ENCODE peak calls at places on chromosomes 16 and 17, in six cellular contexts. N is activated gamma-delta T cell; K is effector memory CD4-positive, alpha-beta T cell; S is mucosa of gallbladder; A is NCI-H82; Z is omental fat pad. Q is an unnamed sample.

GRCh38 chr17:27572665-27573064 is 58.3 kb upstream of the LGALS9 start:
- DNase-seq in A (no peak), Z (no peak), N (no peak), S (no peak), K (no peak), Q (no peak)

GRCh38 chr16:50299508-50300105 is 33.3 kb downstream of the ADCY7 start:
- DNase-seq in K (no peak), S (no peak), Z (no peak), N (no peak), A (no peak), Q (no peak)

GRCh38 chr17:67942810-67943209 is 53.5 kb downstream of the C17orf58 start:
- DNase-seq in S (no peak), Z (no peak), K (no peak), N (no peak), A (peak), Q (peak)

GRCh38 chr16:2905988-2906387 is 5.7 kb upstream of the FLYWCH1 start:
- DNase-seq in A (no peak), Z (no peak), N (no peak), S (no peak), K (no peak), Q (no peak)

GRCh38 chr16:52546291-52546941 is 527 bp downstream of the TOX3 start:
- DNase-seq in S (no peak), N (no peak), K (no peak), Z (no peak), A (peak), Q (no peak)

GRCh38 chr16:67660564-67661028 is at the start of gene PARD6A:
- DNase-seq in S (peak), Z (peak), N (peak), K (peak), A (peak), Q (peak)

GRCh38 chr16:87636050-87636684 is 33.9 kb downstream of the JPH3 start:
- DNase-seq in S (peak), A (peak), K (peak), Z (peak), N (peak), Q (peak)

GRCh38 chr16:290015-290680 is 7.2 kb downstream of the PDIA2 start:
- DNase-seq in A (no peak), S (no peak), N (no peak), Z (no peak), K (no peak), Q (no peak)

GRCh38 chr17:28575126-28575795 is 1.4 kb downstream of the ALDOC start:
- DNase-seq in K (no peak), N (no peak), S (no peak), Z (no peak), A (peak), Q (no peak)

GRCh38 chr16:88726408-88726749 is 20.1 kb downstream of the CTU2 start:
- DNase-seq in N (no peak), Z (no peak), K (no peak), S (no peak), A (no peak), Q (no peak)

GRCh38 chr16:72961863-72962262 is 86.1 kb downstream of the ZFHX3 start:
- DNase-seq in K (no peak), S (no peak), A (no peak), Z (no peak), N (no peak), Q (no peak)

GRCh38 chr17:27241346-27241946 is 52.5 kb upstream of the WSB1 start:
- DNase-seq in A (no peak), N (no peak), S (peak), Z (no peak), K (no peak), Q (no peak)

GRCh38 chr17:66406701-66407644 is 104.6 kb downstream of the PRKCA start:
- DNase-seq in N (no peak), K (no peak), Z (no peak), A (no peak), S (no peak), Q (no peak)

GRCh38 chr16:89123831-89124100 is 30.1 kb downstream of the ACSF3 start:
- DNase-seq in K (no peak), S (no peak), N (no peak), A (no peak), Z (no peak), Q (no peak)

GRCh38 chr16:70805380-70805779 is 4.4 kb upstream of the VAC14 start:
- DNase-seq in A (no peak), K (no peak), S (no peak), Z (no peak), N (no peak), Q (no peak)

GRCh38 chr17:75191584-75191983 is 8.8 kb upstream of the SUMO2 start:
- DNase-seq in S (no peak), Z (no peak), A (no peak), K (no peak), N (no peak), Q (no peak)

GRCh38 chr16:2852731-2853507 is 5.1 kb downstream of the PRSS22 start:
- DNase-seq in A (no peak), Z (no peak), S (no peak), N (no peak), K (no peak), Q (no peak)

Q was measured in OCI-LY7.